ENCODE peak calls at places on chromosomes 3 and 15, in eight cellular contexts. One of them, this sample, is unnamed.

GRCh38 chr3:71166839-71167238 is 416.7 kb downstream of the FOXP1 start:
- DNase-seq in T-helper 9 cell: no peak
- DNase-seq in tibial artery: no peak
- DNase-seq in activated CD8-positive, alpha-beta T cell treated with anti-CD3 and anti-CD28 coated beads, Interleukin-2, amount 10 ng/mL, durations not matched to agents 7 days and 5 days: no peak
- DNase-seq in stomach: no peak
- DNase-seq in fibroblast of mammary gland: no peak
- DNase-seq in DMS153: no peak
- DNase-seq in fibroblast of the aortic adventitia: no peak
- DNase-seq in this sample: no peak

GRCh38 chr3:30324587-30324986 is 281.8 kb upstream of the TGFBR2 start:
- DNase-seq in DMS153: no peak
- DNase-seq in activated CD8-positive, alpha-beta T cell treated with anti-CD3 and anti-CD28 coated beads, Interleukin-2, amount 10 ng/mL, durations not matched to agents 7 days and 5 days: no peak
- DNase-seq in stomach: no peak
- DNase-seq in tibial artery: no peak
- DNase-seq in T-helper 9 cell: no peak
- DNase-seq in fibroblast of mammary gland: no peak
- DNase-seq in fibroblast of the aortic adventitia: no peak
- DNase-seq in this sample: no peak

GRCh38 chr15:34514251-34514760 is 69.1 kb downstream of the GOLGA8B start:
- DNase-seq in DMS153: no peak
- DNase-seq in tibial artery: no peak
- DNase-seq in fibroblast of mammary gland: no peak
- DNase-seq in activated CD8-positive, alpha-beta T cell treated with anti-CD3 and anti-CD28 coated beads, Interleukin-2, amount 10 ng/mL, durations not matched to agents 7 days and 5 days: peak
- DNase-seq in fibroblast of the aortic adventitia: peak
- DNase-seq in stomach: no peak
- DNase-seq in T-helper 9 cell: no peak
- DNase-seq in this sample: no peak

GRCh38 chr15:33492434-33493052 is 181.8 kb downstream of the RYR3 start:
- DNase-seq in DMS153: no peak
- DNase-seq in tibial artery: no peak
- DNase-seq in stomach: no peak
- DNase-seq in fibroblast of the aortic adventitia: no peak
- DNase-seq in T-helper 9 cell: no peak
- DNase-seq in fibroblast of mammary gland: no peak
- DNase-seq in activated CD8-positive, alpha-beta T cell treated with anti-CD3 and anti-CD28 coated beads, Interleukin-2, amount 10 ng/mL, durations not matched to agents 7 days and 5 days: no peak
- DNase-seq in this sample: peak

GRCh38 chr3:34011171-34012101 is 213.0 kb downstream of the PDCD6IP start:
- DNase-seq in tibial artery: no peak
- DNase-seq in fibroblast of the aortic adventitia: no peak
- DNase-seq in fibroblast of mammary gland: peak
- DNase-seq in stomach: no peak
- DNase-seq in DMS153: no peak
- DNase-seq in activated CD8-positive, alpha-beta T cell treated with anti-CD3 and anti-CD28 coated beads, Interleukin-2, amount 10 ng/mL, durations not matched to agents 7 days and 5 days: no peak
- DNase-seq in T-helper 9 cell: no peak
- DNase-seq in this sample: peak

GRCh38 chr15:43514241-43515057 is 3.0 kb upstream of the MAP1A start:
- DNase-seq in fibroblast of the aortic adventitia: peak
- DNase-seq in activated CD8-positive, alpha-beta T cell treated with anti-CD3 and anti-CD28 coated beads, Interleukin-2, amount 10 ng/mL, durations not matched to agents 7 days and 5 days: peak
- DNase-seq in fibroblast of mammary gland: peak
- DNase-seq in stomach: no peak
- DNase-seq in T-helper 9 cell: no peak
- DNase-seq in DMS153: no peak
- DNase-seq in tibial artery: no peak
- DNase-seq in this sample: peak

GRCh38 chr15:83288381-83288801 is 3.9 kb upstream of the BNC1 start:
- DNase-seq in fibroblast of mammary gland: no peak
- DNase-seq in activated CD8-positive, alpha-beta T cell treated with anti-CD3 and anti-CD28 coated beads, Interleukin-2, amount 10 ng/mL, durations not matched to agents 7 days and 5 days: no peak
- DNase-seq in tibial artery: no peak
- DNase-seq in fibroblast of the aortic adventitia: no peak
- DNase-seq in T-helper 9 cell: no peak
- DNase-seq in stomach: no peak
- DNase-seq in DMS153: no peak
- DNase-seq in this sample: peak

GRCh38 chr3:101248786-101249185 is 71.6 kb downstream of the IMPG2 start:
- DNase-seq in T-helper 9 cell: no peak
- DNase-seq in fibroblast of mammary gland: no peak
- DNase-seq in activated CD8-positive, alpha-beta T cell treated with anti-CD3 and anti-CD28 coated beads, Interleukin-2, amount 10 ng/mL, durations not matched to agents 7 days and 5 days: no peak
- DNase-seq in DMS153: no peak
- DNase-seq in stomach: no peak
- DNase-seq in fibroblast of the aortic adventitia: peak
- DNase-seq in tibial artery: no peak
- DNase-seq in this sample: no peak

GRCh38 chr3:43760951-43761350 is 70.2 kb downstream of the ABHD5 start:
- DNase-seq in tibial artery: no peak
- DNase-seq in T-helper 9 cell: no peak
- DNase-seq in stomach: no peak
- DNase-seq in DMS153: no peak
- DNase-seq in fibroblast of mammary gland: no peak
- DNase-seq in fibroblast of the aortic adventitia: no peak
- DNase-seq in activated CD8-positive, alpha-beta T cell treated with anti-CD3 and anti-CD28 coated beads, Interleukin-2, amount 10 ng/mL, durations not matched to agents 7 days and 5 days: no peak
- DNase-seq in this sample: no peak

GRCh38 chr3:194928831-194929594 is 243.3 kb downstream of the FAM43A start:
- DNase-seq in tibial artery: no peak
- DNase-seq in DMS153: no peak
- DNase-seq in T-helper 9 cell: no peak
- DNase-seq in fibroblast of mammary gland: peak
- DNase-seq in stomach: no peak
- DNase-seq in fibroblast of the aortic adventitia: peak
- DNase-seq in activated CD8-positive, alpha-beta T cell treated with anti-CD3 and anti-CD28 coated beads, Interleukin-2, amount 10 ng/mL, durations not matched to agents 7 days and 5 days: no peak
- DNase-seq in this sample: peak

GRCh38 chr3:39208463-39209055 is 16.2 kb upstream of the XIRP1 start:
- DNase-seq in fibroblast of mammary gland: peak
- DNase-seq in activated CD8-positive, alpha-beta T cell treated with anti-CD3 and anti-CD28 coated beads, Interleukin-2, amount 10 ng/mL, durations not matched to agents 7 days and 5 days: peak
- DNase-seq in fibroblast of the aortic adventitia: peak
- DNase-seq in stomach: peak
- DNase-seq in T-helper 9 cell: no peak
- DNase-seq in DMS153: no peak
- DNase-seq in tibial artery: no peak
- DNase-seq in this sample: peak

GRCh38 chr15:65580287-65580686 is 30.6 kb downstream of the INTS14 start:
- DNase-seq in tibial artery: no peak
- DNase-seq in fibroblast of the aortic adventitia: peak
- DNase-seq in fibroblast of mammary gland: peak
- DNase-seq in stomach: no peak
- DNase-seq in DMS153: no peak
- DNase-seq in activated CD8-positive, alpha-beta T cell treated with anti-CD3 and anti-CD28 coated beads, Interleukin-2, amount 10 ng/mL, durations not matched to agents 7 days and 5 days: no peak
- DNase-seq in T-helper 9 cell: no peak
- DNase-seq in this sample: no peak

GRCh38 chr15:51023499-51023898 is 71.2 kb downstream of the TNFAIP8L3 start:
- DNase-seq in stomach: no peak
- DNase-seq in T-helper 9 cell: no peak
- DNase-seq in fibroblast of mammary gland: no peak
- DNase-seq in tibial artery: no peak
- DNase-seq in fibroblast of the aortic adventitia: no peak
- DNase-seq in activated CD8-positive, alpha-beta T cell treated with anti-CD3 and anti-CD28 coated beads, Interleukin-2, amount 10 ng/mL, durations not matched to agents 7 days and 5 days: no peak
- DNase-seq in DMS153: no peak
- DNase-seq in this sample: no peak

GRCh38 chr3:196976891-196977420 is 8.3 kb upstream of the PIGZ start:
- DNase-seq in stomach: peak
- DNase-seq in T-helper 9 cell: no peak
- DNase-seq in activated CD8-positive, alpha-beta T cell treated with anti-CD3 and anti-CD28 coated beads, Interleukin-2, amount 10 ng/mL, durations not matched to agents 7 days and 5 days: no peak
- DNase-seq in tibial artery: no peak
- DNase-seq in fibroblast of the aortic adventitia: no peak
- DNase-seq in fibroblast of mammary gland: no peak
- DNase-seq in DMS153: no peak
- DNase-seq in this sample: no peak

GRCh38 chr15:51579012-51579411 is 43.6 kb downstream of the DMXL2 start:
- DNase-seq in T-helper 9 cell: no peak
- DNase-seq in DMS153: no peak
- DNase-seq in fibroblast of mammary gland: no peak
- DNase-seq in stomach: no peak
- DNase-seq in activated CD8-positive, alpha-beta T cell treated with anti-CD3 and anti-CD28 coated beads, Interleukin-2, amount 10 ng/mL, durations not matched to agents 7 days and 5 days: no peak
- DNase-seq in fibroblast of the aortic adventitia: peak
- DNase-seq in tibial artery: no peak
- DNase-seq in this sample: no peak

GRCh38 chr3:113914646-113915045 is 33.2 kb upstream of the ZDHHC23 start:
- DNase-seq in tibial artery: no peak
- DNase-seq in stomach: no peak
- DNase-seq in DMS153: no peak
- DNase-seq in fibroblast of the aortic adventitia: peak
- DNase-seq in T-helper 9 cell: no peak
- DNase-seq in fibroblast of mammary gland: peak
- DNase-seq in activated CD8-positive, alpha-beta T cell treated with anti-CD3 and anti-CD28 coated beads, Interleukin-2, amount 10 ng/mL, durations not matched to agents 7 days and 5 days: no peak
- DNase-seq in this sample: no peak

GRCh38 chr3:191348098-191348497 is 17.8 kb upstream of the UTS2B start:
- DNase-seq in activated CD8-positive, alpha-beta T cell treated with anti-CD3 and anti-CD28 coated beads, Interleukin-2, amount 10 ng/mL, durations not matched to agents 7 days and 5 days: no peak
- DNase-seq in T-helper 9 cell: no peak
- DNase-seq in DMS153: no peak
- DNase-seq in tibial artery: no peak
- DNase-seq in fibroblast of the aortic adventitia: no peak
- DNase-seq in fibroblast of mammary gland: no peak
- DNase-seq in stomach: no peak
- DNase-seq in this sample: no peak

GRCh38 chr3:143718463-143718862 is 129.8 kb downstream of the SLC9A9 start:
- DNase-seq in activated CD8-positive, alpha-beta T cell treated with anti-CD3 and anti-CD28 coated beads, Interleukin-2, amount 10 ng/mL, durations not matched to agents 7 days and 5 days: no peak
- DNase-seq in fibroblast of mammary gland: no peak
- DNase-seq in DMS153: no peak
- DNase-seq in T-helper 9 cell: no peak
- DNase-seq in tibial artery: no peak
- DNase-seq in fibroblast of the aortic adventitia: no peak
- DNase-seq in stomach: no peak
- DNase-seq in this sample: peak

GRCh38 chr15:74200394-74200793 is 2.2 kb downstream of the STRA6 start:
- DNase-seq in activated CD8-positive, alpha-beta T cell treated with anti-CD3 and anti-CD28 coated beads, Interleukin-2, amount 10 ng/mL, durations not matched to agents 7 days and 5 days: no peak
- DNase-seq in T-helper 9 cell: no peak
- DNase-seq in DMS153: no peak
- DNase-seq in fibroblast of the aortic adventitia: peak
- DNase-seq in tibial artery: peak
- DNase-seq in fibroblast of mammary gland: peak
- DNase-seq in stomach: no peak
- DNase-seq in this sample: no peak

GRCh38 chr15:89136818-89137772 is 48.8 kb downstream of the ABHD2 start:
- DNase-seq in stomach: no peak
- DNase-seq in activated CD8-positive, alpha-beta T cell treated with anti-CD3 and anti-CD28 coated beads, Interleukin-2, amount 10 ng/mL, durations not matched to agents 7 days and 5 days: peak
- DNase-seq in DMS153: no peak
- DNase-seq in tibial artery: peak
- DNase-seq in T-helper 9 cell: no peak
- DNase-seq in fibroblast of mammary gland: peak
- DNase-seq in fibroblast of the aortic adventitia: no peak
- DNase-seq in this sample: no peak

GRCh38 chr3:9715764-9716437 is 12.3 kb downstream of the CPNE9 start:
- DNase-seq in tibial artery: peak
- DNase-seq in stomach: peak
- DNase-seq in fibroblast of mammary gland: peak
- DNase-seq in activated CD8-positive, alpha-beta T cell treated with anti-CD3 and anti-CD28 coated beads, Interleukin-2, amount 10 ng/mL, durations not matched to agents 7 days and 5 days: no peak
- DNase-seq in fibroblast of the aortic adventitia: peak
- DNase-seq in T-helper 9 cell: no peak
- DNase-seq in DMS153: no peak
- DNase-seq in this sample: no peak

GRCh38 chr3:101963902-101964362 is 114.6 kb downstream of the NFKBIZ start:
- DNase-seq in DMS153: no peak
- DNase-seq in tibial artery: no peak
- DNase-seq in stomach: no peak
- DNase-seq in activated CD8-positive, alpha-beta T cell treated with anti-CD3 and anti-CD28 coated beads, Interleukin-2, amount 10 ng/mL, durations not matched to agents 7 days and 5 days: no peak
- DNase-seq in T-helper 9 cell: no peak
- DNase-seq in fibroblast of mammary gland: peak
- DNase-seq in fibroblast of the aortic adventitia: peak
- DNase-seq in this sample: no peak

GRCh38 chr3:112582242-112582874 is 20.5 kb downstream of the SLC35A5 start:
- DNase-seq in fibroblast of the aortic adventitia: peak
- DNase-seq in DMS153: peak
- DNase-seq in tibial artery: no peak
- DNase-seq in fibroblast of mammary gland: peak
- DNase-seq in T-helper 9 cell: no peak
- DNase-seq in stomach: no peak
- DNase-seq in activated CD8-positive, alpha-beta T cell treated with anti-CD3 and anti-CD28 coated beads, Interleukin-2, amount 10 ng/mL, durations not matched to agents 7 days and 5 days: peak
- DNase-seq in this sample: peak

GRCh38 chr3:117788499-117788898 is 1078.9 kb downstream of the TUSC7 start:
- DNase-seq in fibroblast of the aortic adventitia: no peak
- DNase-seq in fibroblast of mammary gland: peak
- DNase-seq in stomach: no peak
- DNase-seq in T-helper 9 cell: no peak
- DNase-seq in activated CD8-positive, alpha-beta T cell treated with anti-CD3 and anti-CD28 coated beads, Interleukin-2, amount 10 ng/mL, durations not matched to agents 7 days and 5 days: no peak
- DNase-seq in tibial artery: no peak
- DNase-seq in DMS153: no peak
- DNase-seq in this sample: peak

GRCh38 chr15:92670625-92671024 is 15.1 kb upstream of the FAM174B start:
- DNase-seq in fibroblast of mammary gland: no peak
- DNase-seq in T-helper 9 cell: no peak
- DNase-seq in DMS153: no peak
- DNase-seq in activated CD8-positive, alpha-beta T cell treated with anti-CD3 and anti-CD28 coated beads, Interleukin-2, amount 10 ng/mL, durations not matched to agents 7 days and 5 days: no peak
- DNase-seq in stomach: no peak
- DNase-seq in fibroblast of the aortic adventitia: no peak
- DNase-seq in tibial artery: no peak
- DNase-seq in this sample: no peak

GRCh38 chr15:35305906-35306305 is 220.8 kb upstream of the NANOGP8 start:
- DNase-seq in DMS153: no peak
- DNase-seq in fibroblast of mammary gland: peak
- DNase-seq in fibroblast of the aortic adventitia: peak
- DNase-seq in activated CD8-positive, alpha-beta T cell treated with anti-CD3 and anti-CD28 coated beads, Interleukin-2, amount 10 ng/mL, durations not matched to agents 7 days and 5 days: no peak
- DNase-seq in tibial artery: no peak
- DNase-seq in T-helper 9 cell: no peak
- DNase-seq in stomach: no peak
- DNase-seq in this sample: no peak

GRCh38 chr3:43286886-43287301 is 554 bp downstream of the SNRK start:
- DNase-seq in stomach: no peak
- DNase-seq in DMS153: no peak
- DNase-seq in T-helper 9 cell: peak
- DNase-seq in fibroblast of the aortic adventitia: no peak
- DNase-seq in fibroblast of mammary gland: peak
- DNase-seq in tibial artery: no peak
- DNase-seq in activated CD8-positive, alpha-beta T cell treated with anti-CD3 and anti-CD28 coated beads, Interleukin-2, amount 10 ng/mL, durations not matched to agents 7 days and 5 days: peak
- DNase-seq in this sample: no peak

GRCh38 chr3:136678981-136679380 is 73.2 kb downstream of the STAG1 start:
- DNase-seq in fibroblast of mammary gland: no peak
- DNase-seq in DMS153: no peak
- DNase-seq in tibial artery: no peak
- DNase-seq in stomach: no peak
- DNase-seq in fibroblast of the aortic adventitia: peak
- DNase-seq in T-helper 9 cell: no peak
- DNase-seq in activated CD8-positive, alpha-beta T cell treated with anti-CD3 and anti-CD28 coated beads, Interleukin-2, amount 10 ng/mL, durations not matched to agents 7 days and 5 days: no peak
- DNase-seq in this sample: no peak

GRCh38 chr3:47884603-47885002 is 81.7 kb downstream of the DHX30 start:
- DNase-seq in fibroblast of mammary gland: no peak
- DNase-seq in tibial artery: no peak
- DNase-seq in activated CD8-positive, alpha-beta T cell treated with anti-CD3 and anti-CD28 coated beads, Interleukin-2, amount 10 ng/mL, durations not matched to agents 7 days and 5 days: peak
- DNase-seq in fibroblast of the aortic adventitia: no peak
- DNase-seq in T-helper 9 cell: no peak
- DNase-seq in DMS153: no peak
- DNase-seq in stomach: no peak
- DNase-seq in this sample: no peak

GRCh38 chr3:48423883-48424695 is 5.8 kb downstream of the PLXNB1 start:
- DNase-seq in stomach: no peak
- DNase-seq in activated CD8-positive, alpha-beta T cell treated with anti-CD3 and anti-CD28 coated beads, Interleukin-2, amount 10 ng/mL, durations not matched to agents 7 days and 5 days: no peak
- DNase-seq in T-helper 9 cell: no peak
- DNase-seq in DMS153: no peak
- DNase-seq in fibroblast of mammary gland: no peak
- DNase-seq in tibial artery: no peak
- DNase-seq in fibroblast of the aortic adventitia: no peak
- DNase-seq in this sample: no peak

GRCh38 chr3:156898296-156898880 is 72.2 kb downstream of the LEKR1 start:
- DNase-seq in fibroblast of mammary gland: no peak
- DNase-seq in stomach: no peak
- DNase-seq in DMS153: no peak
- DNase-seq in tibial artery: no peak
- DNase-seq in activated CD8-positive, alpha-beta T cell treated with anti-CD3 and anti-CD28 coated beads, Interleukin-2, amount 10 ng/mL, durations not matched to agents 7 days and 5 days: no peak
- DNase-seq in fibroblast of the aortic adventitia: no peak
- DNase-seq in T-helper 9 cell: no peak
- DNase-seq in this sample: no peak

GRCh38 chr3:63228677-63229076 is 49.4 kb upstream of the SYNPR start:
- DNase-seq in DMS153: peak
- DNase-seq in fibroblast of mammary gland: peak
- DNase-seq in tibial artery: no peak
- DNase-seq in stomach: no peak
- DNase-seq in activated CD8-positive, alpha-beta T cell treated with anti-CD3 and anti-CD28 coated beads, Interleukin-2, amount 10 ng/mL, durations not matched to agents 7 days and 5 days: no peak
- DNase-seq in T-helper 9 cell: no peak
- DNase-seq in fibroblast of the aortic adventitia: peak
- DNase-seq in this sample: peak

GRCh38 chr3:151864423-151865101 is 8.9 kb upstream of the SUCNR1 start:
- DNase-seq in fibroblast of mammary gland: peak
- DNase-seq in stomach: no peak
- DNase-seq in tibial artery: no peak
- DNase-seq in DMS153: no peak
- DNase-seq in activated CD8-positive, alpha-beta T cell treated with anti-CD3 and anti-CD28 coated beads, Interleukin-2, amount 10 ng/mL, durations not matched to agents 7 days and 5 days: no peak
- DNase-seq in T-helper 9 cell: no peak
- DNase-seq in fibroblast of the aortic adventitia: peak
- DNase-seq in this sample: no peak

GRCh38 chr3:9951962-9952805 is at the start of gene PRRT3:
- DNase-seq in tibial artery: no peak
- DNase-seq in T-helper 9 cell: peak
- DNase-seq in DMS153: no peak
- DNase-seq in fibroblast of the aortic adventitia: peak
- DNase-seq in activated CD8-positive, alpha-beta T cell treated with anti-CD3 and anti-CD28 coated beads, Interleukin-2, amount 10 ng/mL, durations not matched to agents 7 days and 5 days: peak
- DNase-seq in stomach: peak
- DNase-seq in fibroblast of mammary gland: peak
- DNase-seq in this sample: peak